ENCODE peak calls at places on chromosomes 4 and X, in five cellular contexts. T, M, O, V and B are unnamed samples.

GRCh38 chr4:114694770-114695169 is 96.2 kb downstream of the UGT8 start:
- DNase-seq in T (no peak), M (peak; percentile 15), O (peak; percentile 20), V (peak; percentile 7), B (no peak)

GRCh38 chrX:7216981-7217587 is 69.1 kb upstream of the PUDP start:
- DNase-seq in T (no peak), M (no peak), O (no peak), V (no peak), B (no peak)

GRCh38 chrX:20637351-20637750 is 370.6 kb upstream of the RPS6KA3 start:
- DNase-seq in T (no peak), M (no peak), O (no peak), V (no peak), B (no peak)

GRCh38 chrX:41906515-41907165 is 16.7 kb downstream of the CASK start:
- DNase-seq in T (no peak), M (no peak), O (no peak), V (no peak), B (peak; percentile 71)

GRCh38 chrX:74890676-74891430 is 34.4 kb downstream of the NEXMIF start:
- DNase-seq in T (no peak), M (no peak), O (no peak), V (peak; percentile 36), B (no peak)

GRCh38 chr4:826508-827208 is 729 bp upstream of the CPLX1 start:
- DNase-seq in T (peak; percentile 9), M (no peak), O (peak; percentile 89), V (no peak), B (no peak)

GRCh38 chrX:100928660-100929613 is at the start of gene XKRX:
- DNase-seq in T (peak; percentile 31), M (no peak), O (peak; percentile 33), V (peak; percentile 25), B (peak; percentile 76)

GRCh38 chr4:726235-726787 is 20.7 kb downstream of the PCGF3 start:
- DNase-seq in T (no peak), M (peak; percentile 61), O (no peak), V (no peak), B (no peak)

GRCh38 chrX:115344885-115345653 is 55.6 kb downstream of the LUZP4 start:
- DNase-seq in T (peak; percentile 88), M (peak; percentile 97), O (no peak), V (no peak), B (peak; percentile 87)

GRCh38 chr4:186266699-186267467 is 894 bp downstream of the F11 start:
- DNase-seq in T (no peak), M (peak; percentile 21), O (no peak), V (no peak), B (no peak)

GRCh38 chrX:35590210-35590609 is 207.9 kb upstream of the MAGEB16 start:
- DNase-seq in T (no peak), M (no peak), O (no peak), V (no peak), B (no peak)

GRCh38 chr4:87425711-87426110 is 3.3 kb downstream of the NUDT9 start:
- DNase-seq in T (no peak), M (no peak), O (no peak), V (no peak), B (no peak)

GRCh38 chrX:29143356-29143755 is 556.1 kb downstream of the IL1RAPL1 start:
- DNase-seq in T (no peak), M (peak; percentile 42), O (no peak), V (no peak), B (no peak)

GRCh38 chrX:3526084-3526483 is 179.6 kb upstream of the MXRA5 start:
- DNase-seq in T (no peak), M (no peak), O (no peak), V (no peak), B (no peak)

GRCh38 chr4:123315617-123316016 is 81.0 kb upstream of the SPRY1 start:
- DNase-seq in T (no peak), M (no peak), O (no peak), V (no peak), B (peak; percentile 60)

GRCh38 chr4:75042601-75043208 is 109.8 kb downstream of the PARM1 start:
- DNase-seq in T (no peak), M (no peak), O (no peak), V (no peak), B (no peak)

GRCh38 chr4:10074767-10075105 is 41.9 kb downstream of the WDR1 start:
- DNase-seq in T (no peak), M (peak; percentile 70), O (peak; percentile 69), V (peak; percentile 16), B (no peak)

GRCh38 chrX:13533726-13534125 is 35.7 kb upstream of the EGFL6 start:
- DNase-seq in T (no peak), M (peak; percentile 37), O (no peak), V (no peak), B (no peak)

GRCh38 chrX:104250470-104250869 is 4.3 kb downstream of the ESX1 start:
- DNase-seq in T (no peak), M (no peak), O (no peak), V (no peak), B (no peak)

GRCh38 chr4:25002679-25003078 is 28.1 kb downstream of the LGI2 start:
- DNase-seq in T (no peak), M (no peak), O (no peak), V (no peak), B (no peak)

GRCh38 chr4:74474345-74475099 is 29.6 kb downstream of the AREG start:
- DNase-seq in T (no peak), M (no peak), O (no peak), V (no peak), B (no peak)

GRCh38 chr4:19776929-19777328 is 474.8 kb upstream of the SLIT2 start:
- DNase-seq in T (no peak), M (peak; percentile 31), O (no peak), V (no peak), B (no peak)

GRCh38 chrX:40153335-40154221 is 55.8 kb upstream of the BCOR start:
- DNase-seq in T (peak; percentile 48), M (no peak), O (peak; percentile 81), V (peak; percentile 83), B (no peak)

GRCh38 chrX:10677490-10677889 is 57.1 kb upstream of the MID1 start:
- DNase-seq in T (peak; percentile 14), M (no peak), O (no peak), V (no peak), B (no peak)

GRCh38 chr4:139934336-139934735 is 219.6 kb downstream of the MAML3 start:
- DNase-seq in T (no peak), M (peak; percentile 13), O (no peak), V (no peak), B (no peak)

GRCh38 chrX:40108959-40109287 is 11.2 kb upstream of the BCOR start:
- DNase-seq in T (peak; percentile 84), M (peak; percentile 75), O (peak; percentile 78), V (peak; percentile 71), B (no peak)

GRCh38 chr4:71009796-71010588 is 16.5 kb downstream of the DCK start:
- DNase-seq in T (no peak), M (peak; percentile 48), O (peak; percentile 38), V (peak; percentile 55), B (no peak)

GRCh38 chrX:9917861-9918260 is 49.3 kb upstream of the CLDN34 start:
- DNase-seq in T (no peak), M (no peak), O (no peak), V (no peak), B (no peak)

GRCh38 chr4:54482529-54482961 is 175.2 kb upstream of the KIT start:
- DNase-seq in T (no peak), M (no peak), O (no peak), V (no peak), B (no peak)